ENCODE peak calls at places on chromosome 13, in seven cellular contexts. One of them, this sample, is unnamed.

GRCh38 chr13:38763446-38764381 is 76.8 kb downstream of the FREM2 start:
- DNase-seq in astrocyte of the spinal cord: peak
- DNase-seq in fibroblast of the aortic adventitia: peak
- DNase-seq in prostate gland: no peak
- DNase-seq in neural crest cell: peak
- DNase-seq in ascending aorta: no peak
- DNase-seq in MCF 10A: peak
- DNase-seq in this sample: no peak

GRCh38 chr13:43881580-43881979 is 1.9 kb downstream of the LACC1 start:
- DNase-seq in astrocyte of the spinal cord: no peak
- DNase-seq in fibroblast of the aortic adventitia: no peak
- DNase-seq in prostate gland: no peak
- DNase-seq in neural crest cell: no peak
- DNase-seq in ascending aorta: no peak
- DNase-seq in MCF 10A: no peak
- DNase-seq in this sample: no peak

GRCh38 chr13:29991343-29991742 is 140.9 kb upstream of the UBL3 start:
- DNase-seq in astrocyte of the spinal cord: peak
- DNase-seq in fibroblast of the aortic adventitia: peak
- DNase-seq in prostate gland: no peak
- DNase-seq in neural crest cell: no peak
- DNase-seq in ascending aorta: no peak
- DNase-seq in MCF 10A: peak
- DNase-seq in this sample: no peak

GRCh38 chr13:93116809-93117208 is 109.8 kb upstream of the GPC6 start:
- DNase-seq in astrocyte of the spinal cord: no peak
- DNase-seq in fibroblast of the aortic adventitia: no peak
- DNase-seq in prostate gland: no peak
- DNase-seq in neural crest cell: no peak
- DNase-seq in ascending aorta: no peak
- DNase-seq in MCF 10A: peak
- DNase-seq in this sample: no peak

GRCh38 chr13:98071316-98071715 is 71.6 kb upstream of the FARP1 start:
- DNase-seq in astrocyte of the spinal cord: no peak
- DNase-seq in fibroblast of the aortic adventitia: no peak
- DNase-seq in prostate gland: no peak
- DNase-seq in neural crest cell: no peak
- DNase-seq in ascending aorta: no peak
- DNase-seq in MCF 10A: no peak
- DNase-seq in this sample: no peak

GRCh38 chr13:66469745-66470144 is 760.4 kb downstream of the PCDH9 start:
- DNase-seq in astrocyte of the spinal cord: no peak
- DNase-seq in fibroblast of the aortic adventitia: no peak
- DNase-seq in prostate gland: no peak
- DNase-seq in neural crest cell: no peak
- DNase-seq in ascending aorta: no peak
- DNase-seq in MCF 10A: no peak
- DNase-seq in this sample: no peak

GRCh38 chr13:44573790-44574465 is 2.2 kb downstream of the TSC22D1 start:
- DNase-seq in astrocyte of the spinal cord: peak
- DNase-seq in fibroblast of the aortic adventitia: peak
- DNase-seq in prostate gland: peak
- DNase-seq in neural crest cell: no peak
- DNase-seq in ascending aorta: no peak
- DNase-seq in MCF 10A: peak
- DNase-seq in this sample: no peak

GRCh38 chr13:62375653-62376052 is 960.0 kb upstream of the PCDH20 start:
- DNase-seq in astrocyte of the spinal cord: no peak
- DNase-seq in fibroblast of the aortic adventitia: no peak
- DNase-seq in prostate gland: no peak
- DNase-seq in neural crest cell: no peak
- DNase-seq in ascending aorta: no peak
- DNase-seq in MCF 10A: no peak
- DNase-seq in this sample: no peak

GRCh38 chr13:30744056-30744684 is 8.8 kb downstream of the ALOX5AP start:
- DNase-seq in astrocyte of the spinal cord: peak
- DNase-seq in fibroblast of the aortic adventitia: no peak
- DNase-seq in prostate gland: peak
- DNase-seq in neural crest cell: no peak
- DNase-seq in ascending aorta: peak
- DNase-seq in MCF 10A: peak
- DNase-seq in this sample: peak

GRCh38 chr13:49645451-49645850 is 17.1 kb downstream of the ARL11 start:
- DNase-seq in astrocyte of the spinal cord: no peak
- DNase-seq in fibroblast of the aortic adventitia: no peak
- DNase-seq in prostate gland: no peak
- DNase-seq in neural crest cell: no peak
- DNase-seq in ascending aorta: no peak
- DNase-seq in MCF 10A: no peak
- DNase-seq in this sample: no peak

GRCh38 chr13:67119481-67119883 is 110.7 kb downstream of the PCDH9 start:
- DNase-seq in astrocyte of the spinal cord: peak
- DNase-seq in fibroblast of the aortic adventitia: peak
- DNase-seq in prostate gland: no peak
- DNase-seq in neural crest cell: no peak
- DNase-seq in ascending aorta: no peak
- DNase-seq in MCF 10A: peak
- DNase-seq in this sample: no peak

GRCh38 chr13:96822900-96823299 is 171.4 kb downstream of the OXGR1 start:
- DNase-seq in astrocyte of the spinal cord: no peak
- DNase-seq in fibroblast of the aortic adventitia: peak
- DNase-seq in prostate gland: peak
- DNase-seq in neural crest cell: no peak
- DNase-seq in ascending aorta: no peak
- DNase-seq in MCF 10A: peak
- DNase-seq in this sample: no peak

GRCh38 chr13:96817336-96817941 is 176.8 kb downstream of the OXGR1 start:
- DNase-seq in astrocyte of the spinal cord: peak
- DNase-seq in fibroblast of the aortic adventitia: peak
- DNase-seq in prostate gland: no peak
- DNase-seq in neural crest cell: no peak
- DNase-seq in ascending aorta: no peak
- DNase-seq in MCF 10A: peak
- DNase-seq in this sample: no peak

GRCh38 chr13:50129065-50129922 is 114.0 kb downstream of the KCNRG start:
- DNase-seq in astrocyte of the spinal cord: no peak
- DNase-seq in fibroblast of the aortic adventitia: no peak
- DNase-seq in prostate gland: no peak
- DNase-seq in neural crest cell: no peak
- DNase-seq in ascending aorta: no peak
- DNase-seq in MCF 10A: no peak
- DNase-seq in this sample: no peak

GRCh38 chr13:44426461-44426860 is 52.8 kb downstream of the SERP2 start:
- DNase-seq in astrocyte of the spinal cord: no peak
- DNase-seq in fibroblast of the aortic adventitia: no peak
- DNase-seq in prostate gland: no peak
- DNase-seq in neural crest cell: no peak
- DNase-seq in ascending aorta: no peak
- DNase-seq in MCF 10A: no peak
- DNase-seq in this sample: no peak

GRCh38 chr13:80881495-80882482 is 540.9 kb upstream of the SPRY2 start:
- DNase-seq in astrocyte of the spinal cord: no peak
- DNase-seq in fibroblast of the aortic adventitia: peak
- DNase-seq in prostate gland: no peak
- DNase-seq in neural crest cell: no peak
- DNase-seq in ascending aorta: no peak
- DNase-seq in MCF 10A: no peak
- DNase-seq in this sample: no peak

GRCh38 chr13:98141509-98141908 is 1.4 kb upstream of the FARP1 start:
- DNase-seq in astrocyte of the spinal cord: no peak
- DNase-seq in fibroblast of the aortic adventitia: no peak
- DNase-seq in prostate gland: no peak
- DNase-seq in neural crest cell: no peak
- DNase-seq in ascending aorta: no peak
- DNase-seq in MCF 10A: no peak
- DNase-seq in this sample: no peak

GRCh38 chr13:39601636-39602035 is 1.4 kb downstream of the LHFPL6 start:
- DNase-seq in astrocyte of the spinal cord: no peak
- DNase-seq in fibroblast of the aortic adventitia: no peak
- DNase-seq in prostate gland: no peak
- DNase-seq in neural crest cell: no peak
- DNase-seq in ascending aorta: no peak
- DNase-seq in MCF 10A: no peak
- DNase-seq in this sample: no peak

GRCh38 chr13:114029866-114030625 is 56.2 kb upstream of the C13orf46 start:
- DNase-seq in astrocyte of the spinal cord: peak
- DNase-seq in fibroblast of the aortic adventitia: no peak
- DNase-seq in prostate gland: no peak
- DNase-seq in neural crest cell: no peak
- DNase-seq in ascending aorta: no peak
- DNase-seq in MCF 10A: no peak
- DNase-seq in this sample: no peak
- TF ChIP-seq CTCF in astrocyte of the spinal cord: no peak
- TF ChIP-seq CTCF in fibroblast of the aortic adventitia: no peak
- TF ChIP-seq CTCF in prostate gland: no peak
- TF ChIP-seq CTCF in neural crest cell: no peak
- TF ChIP-seq CTCF in ascending aorta: no peak
- TF ChIP-seq CTCF in MCF 10A: no peak
- TF ChIP-seq CTCF in this sample: no peak

GRCh38 chr13:77478645-77478997 is 56.9 kb upstream of the SCEL start:
- DNase-seq in astrocyte of the spinal cord: no peak
- DNase-seq in fibroblast of the aortic adventitia: no peak
- DNase-seq in prostate gland: no peak
- DNase-seq in neural crest cell: no peak
- DNase-seq in ascending aorta: no peak
- DNase-seq in MCF 10A: no peak
- DNase-seq in this sample: no peak
- TF ChIP-seq CTCF in astrocyte of the spinal cord: no peak
- TF ChIP-seq CTCF in fibroblast of the aortic adventitia: no peak
- TF ChIP-seq CTCF in prostate gland: no peak
- TF ChIP-seq CTCF in neural crest cell: peak
- TF ChIP-seq CTCF in ascending aorta: no peak
- TF ChIP-seq CTCF in MCF 10A: no peak
- TF ChIP-seq CTCF in this sample: peak

DNA sequence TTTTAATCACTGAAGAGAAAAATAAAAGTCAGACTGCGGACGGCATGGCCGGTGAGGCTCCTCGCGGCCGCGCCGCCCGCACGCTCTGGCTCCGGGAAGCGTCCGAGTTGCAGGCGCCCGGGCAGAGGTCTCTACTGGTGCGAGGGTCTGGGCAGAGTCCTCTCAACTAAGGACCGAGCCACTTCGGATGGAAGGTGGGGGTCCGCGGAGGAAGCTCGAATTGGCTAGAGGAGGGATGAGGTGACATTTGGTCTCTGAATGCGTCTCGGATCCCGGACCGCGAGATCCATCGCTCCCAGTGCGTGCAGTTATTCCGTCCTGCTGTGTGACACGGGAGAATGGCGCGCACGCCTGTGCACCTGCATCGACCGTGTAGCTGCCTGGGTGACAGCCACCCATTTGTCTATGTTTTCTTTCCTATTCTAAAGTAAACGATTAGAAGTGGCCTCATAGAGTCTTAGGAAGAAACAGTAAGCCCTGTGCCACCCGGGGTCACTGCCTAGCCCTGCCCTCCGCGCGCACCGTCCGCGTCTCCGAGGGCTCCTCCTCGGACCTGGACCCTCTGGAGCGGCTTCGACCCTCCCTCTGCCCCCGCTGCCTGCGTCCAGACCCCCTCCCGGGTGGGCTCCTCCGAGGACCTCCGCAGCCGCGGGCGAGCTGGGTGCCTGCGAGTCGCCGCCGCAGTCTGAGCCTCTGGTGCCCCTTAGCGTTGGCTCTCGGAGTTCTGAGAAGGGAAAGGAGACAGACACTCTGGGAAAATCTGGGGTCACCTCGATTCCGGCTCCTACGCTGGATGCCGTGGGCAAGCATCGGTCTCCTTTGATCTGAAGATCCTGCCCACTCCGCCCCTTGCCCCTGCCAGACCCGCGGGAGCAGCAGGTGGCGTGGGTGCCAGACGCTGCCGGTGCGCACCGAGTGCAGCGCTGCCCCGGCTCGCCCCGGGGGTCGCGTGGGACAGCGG is 347.4 kb downstream of the LIG4 start:
- DNase-seq in astrocyte of the spinal cord: peak
- DNase-seq in fibroblast of the aortic adventitia: peak
- DNase-seq in prostate gland: no peak
- DNase-seq in neural crest cell: peak
- DNase-seq in ascending aorta: no peak
- DNase-seq in MCF 10A: no peak
- DNase-seq in this sample: no peak
- TF ChIP-seq CTCF in astrocyte of the spinal cord: peak
- TF ChIP-seq CTCF in fibroblast of the aortic adventitia: peak
- TF ChIP-seq CTCF in prostate gland: peak
- TF ChIP-seq CTCF in neural crest cell: peak
- TF ChIP-seq CTCF in ascending aorta: peak
- TF ChIP-seq CTCF in MCF 10A: no peak
- TF ChIP-seq CTCF in this sample: no peak

GRCh38 chr13:113585828-113586355 is 1.3 kb downstream of the TFDP1 start:
- DNase-seq in astrocyte of the spinal cord: no peak
- DNase-seq in fibroblast of the aortic adventitia: peak
- DNase-seq in prostate gland: no peak
- DNase-seq in neural crest cell: no peak
- DNase-seq in ascending aorta: peak
- DNase-seq in MCF 10A: no peak
- DNase-seq in this sample: no peak

GRCh38 chr13:113582841-113583631 is 1.5 kb upstream of the TFDP1 start:
- DNase-seq in astrocyte of the spinal cord: peak
- DNase-seq in fibroblast of the aortic adventitia: no peak
- DNase-seq in prostate gland: no peak
- DNase-seq in neural crest cell: no peak
- DNase-seq in ascending aorta: peak
- DNase-seq in MCF 10A: no peak
- DNase-seq in this sample: no peak

GRCh38 chr13:113584870-113585671 is 518 bp downstream of the TFDP1 start:
- DNase-seq in astrocyte of the spinal cord: no peak
- DNase-seq in fibroblast of the aortic adventitia: no peak
- DNase-seq in prostate gland: no peak
- DNase-seq in neural crest cell: no peak
- DNase-seq in ascending aorta: peak
- DNase-seq in MCF 10A: peak
- DNase-seq in this sample: peak

GRCh38 chr13:113581871-113582270 is 2.7 kb upstream of the TFDP1 start:
- DNase-seq in astrocyte of the spinal cord: no peak
- DNase-seq in fibroblast of the aortic adventitia: no peak
- DNase-seq in prostate gland: no peak
- DNase-seq in neural crest cell: no peak
- DNase-seq in ascending aorta: peak
- DNase-seq in MCF 10A: no peak
- DNase-seq in this sample: no peak

GRCh38 chr13:113584205-113584869 is at the start of gene TFDP1:
- DNase-seq in astrocyte of the spinal cord: peak
- DNase-seq in fibroblast of the aortic adventitia: peak
- DNase-seq in prostate gland: peak
- DNase-seq in neural crest cell: peak
- DNase-seq in ascending aorta: peak
- DNase-seq in MCF 10A: peak
- DNase-seq in this sample: peak
- TF ChIP-seq CTCF in astrocyte of the spinal cord: no peak
- TF ChIP-seq CTCF in fibroblast of the aortic adventitia: no peak
- TF ChIP-seq CTCF in prostate gland: no peak
- TF ChIP-seq CTCF in neural crest cell: no peak
- TF ChIP-seq CTCF in ascending aorta: no peak
- TF ChIP-seq CTCF in MCF 10A: no peak
- TF ChIP-seq CTCF in this sample: no peak

GRCh38 chr13:110444226-110444653 is 117.3 kb downstream of the RAB20 start:
- DNase-seq in astrocyte of the spinal cord: peak
- DNase-seq in fibroblast of the aortic adventitia: peak
- DNase-seq in prostate gland: no peak
- DNase-seq in neural crest cell: no peak
- DNase-seq in ascending aorta: peak
- DNase-seq in MCF 10A: peak
- DNase-seq in this sample: no peak
- TF ChIP-seq CTCF in astrocyte of the spinal cord: peak
- TF ChIP-seq CTCF in fibroblast of the aortic adventitia: peak
- TF ChIP-seq CTCF in prostate gland: no peak
- TF ChIP-seq CTCF in neural crest cell: no peak
- TF ChIP-seq CTCF in ascending aorta: peak
- TF ChIP-seq CTCF in MCF 10A: peak
- TF ChIP-seq CTCF in this sample: no peak

This sample was measured in CD14-positive monocyte.